ENCODE peak calls at places on chromosomes 2 and 18, in nine cellular contexts. C is left ventricle myocardium inferior; I is lower lobe of right lung; Z is GM19239; X is pancreas; F is HTR-8/SVneo; P is colonic mucosa; B is cardiac muscle cell; D is activated naive CD4-positive, alpha-beta T cell. V is an unnamed sample.

GRCh38 chr2:200380139-200380561 is 73.7 kb downstream of the SPATS2L start:
- DNase-seq in C (no peak), I (no peak), Z (no peak), X (no peak), F (no peak), P (no peak), B (no peak), D (no peak), V (no peak)

GRCh38 chr2:98749053-98749450 is 18.1 kb upstream of the MGAT4A start:
- DNase-seq in C (no peak), I (no peak), Z (no peak), X (peak), F (no peak), P (no peak), B (no peak), D (no peak), V (no peak)

GRCh38 chr18:35215026-35215425 is 25.8 kb upstream of the ZNF397 start:
- DNase-seq in C (no peak), I (no peak), Z (no peak), X (no peak), F (no peak), P (no peak), B (no peak), D (no peak), V (no peak)

GRCh38 chr2:23697676-23698075 is 229.2 kb downstream of the ATAD2B start:
- DNase-seq in C (no peak), I (no peak), Z (no peak), X (no peak), F (peak), P (no peak), B (no peak), D (no peak), V (peak)

GRCh38 chr2:223047260-223047761 is 4.7 kb upstream of the KCNE4 start:
- DNase-seq in C (no peak), I (no peak), Z (no peak), X (no peak), F (peak), P (no peak), B (peak), D (no peak), V (peak)

GRCh38 chr2:161199885-161200284 is 39.7 kb downstream of the TANK start:
- DNase-seq in C (no peak), I (no peak), Z (no peak), X (no peak), F (no peak), P (no peak), B (no peak), D (no peak), V (no peak)

GRCh38 chr2:142722569-142722968 is 154.9 kb upstream of the KYNU start:
- DNase-seq in C (no peak), I (no peak), Z (no peak), X (no peak), F (no peak), P (no peak), B (peak), D (no peak), V (no peak)

GRCh38 chr2:137123241-137123640 is 357.9 kb downstream of the THSD7B start:
- DNase-seq in C (no peak), I (no peak), Z (no peak), X (no peak), F (peak), P (no peak), B (no peak), D (no peak), V (no peak)

GRCh38 chr2:96551605-96552283 is 15.2 kb downstream of the ARID5A start:
- DNase-seq in C (no peak), I (no peak), Z (no peak), X (no peak), F (no peak), P (no peak), B (no peak), D (no peak), V (no peak)

GRCh38 chr2:129922571-129923264 is 56.7 kb upstream of the RAB6C start:
- DNase-seq in C (no peak), I (no peak), Z (no peak), X (no peak), F (no peak), P (no peak), B (no peak), D (no peak), V (no peak)

GRCh38 chr18:35163736-35164532 is 76.9 kb upstream of the ZNF397 start:
- DNase-seq in C (no peak), I (no peak), Z (no peak), X (no peak), F (no peak), P (no peak), B (no peak), D (no peak), V (no peak)

GRCh38 chr2:182866461-182867369 is at the start of gene FRZB:
- DNase-seq in C (peak), I (peak), Z (no peak), X (peak), F (peak), P (peak), B (peak), D (no peak), V (peak)

GRCh38 chr2:43092520-43093179 is 133.8 kb downstream of the ZFP36L2 start:
- DNase-seq in C (no peak), I (no peak), Z (no peak), X (no peak), F (no peak), P (no peak), B (no peak), D (no peak), V (no peak)

GRCh38 chr18:30527226-30527625 is 515.3 kb downstream of the DSC3 start:
- DNase-seq in C (no peak), I (no peak), Z (no peak), X (no peak), F (no peak), P (no peak), B (no peak), D (no peak), V (no peak)

GRCh38 chr2:226873051-226873620 is 37.3 kb downstream of the RHBDD1 start:
- DNase-seq in C (no peak), I (no peak), Z (no peak), X (no peak), F (no peak), P (no peak), B (peak), D (no peak), V (peak)

GRCh38 chr2:223005496-223005895 is 46.5 kb upstream of the KCNE4 start:
- DNase-seq in C (no peak), I (no peak), Z (no peak), X (no peak), F (no peak), P (no peak), B (no peak), D (no peak), V (no peak)

GRCh38 chr2:216033403-216033802 is 20.1 kb upstream of the MREG start:
- DNase-seq in C (no peak), I (no peak), Z (no peak), X (no peak), F (no peak), P (no peak), B (no peak), D (no peak), V (no peak)

GRCh38 chr2:85789271-85789670 is 35.5 kb downstream of the ATOH8 start:
- DNase-seq in C (no peak), I (no peak), Z (no peak), X (no peak), F (no peak), P (no peak), B (no peak), D (no peak), V (no peak)

V was measured in T1000.